ENCODE peak calls at places on chromosomes 4 and X, in four cellular contexts. T is fibroblast of lung, N is glutamatergic neuron, P is pancreas. H is an unnamed sample.
A peak's percentile ranks its signal among the peaks of the same experiment; 100 is the strongest.

GRCh38 chr4:65437102-65437501 is 233.2 kb downstream of the EPHA5 start:
- DNase-seq in N (no peak), P (no peak), T (peak; percentile 15), H (no peak)

GRCh38 chrX:130049821-130050220 is 60.5 kb downstream of the ELF4 start:
- DNase-seq in P (no peak), T (no peak), N (no peak), H (no peak)

GRCh38 chr4:82599336-82599735 is 37.5 kb upstream of the TMEM150C start:
- DNase-seq in N (no peak), T (no peak), P (no peak), H (no peak)

GRCh38 chr4:166144607-166145006 is 271.6 kb downstream of the TLL1 start:
- DNase-seq in T (peak; percentile 9), P (no peak), N (no peak), H (peak; percentile 6)

GRCh38 chr4:1459664-1460511 is 53.6 kb upstream of the NKX1-1 start:
- DNase-seq in N (peak; percentile 19), P (no peak), T (no peak), H (no peak)

GRCh38 chrX:74788545-74789086 is 136.6 kb downstream of the NEXMIF start:
- DNase-seq in N (no peak), P (no peak), T (no peak), H (no peak)

GRCh38 chr4:128305942-128306341 is 18.3 kb upstream of the PGRMC2 start:
- DNase-seq in T (no peak), P (no peak), N (no peak), H (no peak)

GRCh38 chr4:24988776-24989175 is 42.0 kb downstream of the LGI2 start:
- DNase-seq in N (no peak), P (no peak), T (peak; percentile 32), H (peak; percentile 66)

GRCh38 chrX:43970528-43970927 is 2.7 kb downstream of the NDP start:
- DNase-seq in N (no peak), T (peak; percentile 54), P (no peak), H (peak; percentile 23)

GRCh38 chr4:173626277-173626676 is 96.2 kb upstream of the HAND2 start:
- DNase-seq in N (no peak), T (no peak), P (no peak), H (no peak)

GRCh38 chrX:150060406-150060805 is 122.1 kb upstream of the EOLA2 start:
- DNase-seq in N (no peak), P (no peak), T (peak; percentile 72), H (peak; percentile 64)

GRCh38 chrX:44705817-44706551 is 137.8 kb upstream of the DUSP21 start:
- DNase-seq in N (no peak), T (peak; percentile 7), P (no peak), H (peak; percentile 0)

GRCh38 chr4:6177587-6178197 is 22.7 kb downstream of the JAKMIP1 start:
- DNase-seq in P (no peak), T (no peak), N (no peak), H (no peak)

GRCh38 chrX:30971761-30972603 is 82.9 kb upstream of the TAB3 start:
- DNase-seq in N (no peak), P (peak; percentile 20), T (peak; percentile 29), H (peak; percentile 18)

GRCh38 chr4:170423137-170423536 is 333.4 kb upstream of the AADAT start:
- DNase-seq in P (no peak), N (no peak), T (peak; percentile 70), H (no peak)

GRCh38 chrX:275967-276587 is 5.1 kb upstream of the PLCXD1 start:
- DNase-seq in N (peak; percentile 59), P (peak; percentile 88), T (peak; percentile 40), H (peak; percentile 66)

GRCh38 chr4:129153700-129154099 is 57.7 kb downstream of the C4orf33 start:
- DNase-seq in T (no peak), N (no peak), P (no peak), H (no peak)

GRCh38 chrX:154476821-154477220 is 2.3 kb downstream of the LAGE3 start:
- DNase-seq in P (no peak), T (no peak), N (no peak), H (no peak)

GRCh38 chr4:88743696-88744095 is 46.1 kb upstream of the NAP1L5 start:
- DNase-seq in N (no peak), T (peak; percentile 95), P (no peak), H (peak; percentile 91)

GRCh38 chrX:13815664-13816063 is 1.2 kb downstream of the GPM6B start:
- DNase-seq in P (no peak), T (no peak), N (no peak), H (no peak)

GRCh38 chrX:67893931-67894330 is 350.1 kb downstream of the AR start:
- DNase-seq in N (no peak), T (peak; percentile 6), P (no peak), H (no peak)

GRCh38 chr4:177079327-177079726 is 230.3 kb upstream of the NEIL3 start:
- DNase-seq in P (no peak), N (no peak), T (no peak), H (peak; percentile 3)

GRCh38 chr4:4259484-4260100 is 11.6 kb upstream of the TMEM128 start:
- DNase-seq in T (no peak), N (no peak), P (no peak), H (no peak)

GRCh38 chr4:27149541-27150212 is 289.0 kb downstream of the STIM2 start:
- DNase-seq in N (no peak), P (no peak), T (peak; percentile 80), H (peak; percentile 49)

GRCh38 chrX:106927700-106928099 is 7.5 kb downstream of the CLDN2 start:
- DNase-seq in P (peak; percentile 84), N (no peak), T (no peak), H (no peak)

GRCh38 chr4:13905543-13905942 is 278.0 kb upstream of the BOD1L1 start:
- DNase-seq in P (no peak), T (peak; percentile 88), N (no peak), H (peak; percentile 57)

GRCh38 chr4:101400096-101400495 is 52.8 kb upstream of the PPP3CA start:
- DNase-seq in P (no peak), T (peak; percentile 94), N (no peak), H (no peak)

GRCh38 chr4:97828646-97829045 is 314.6 kb downstream of the STPG2 start:
- DNase-seq in T (no peak), N (no peak), P (no peak), H (no peak)

GRCh38 chrX:119684916-119685224 is 8.1 kb downstream of the SEPTIN6 start:
- DNase-seq in P (no peak), N (no peak), T (no peak), H (no peak)

GRCh38 chr4:38488891-38489861 is 174.8 kb upstream of the KLF3 start:
- DNase-seq in N (peak; percentile 13), P (no peak), T (peak; percentile 25), H (no peak)

GRCh38 chr4:138290803-138291202 is 48.7 kb upstream of the SLC7A11 start:
- DNase-seq in P (no peak), N (no peak), T (no peak), H (no peak)

GRCh38 chr4:600166-600565 is 24.1 kb upstream of the TMEM271 start:
- DNase-seq in P (no peak), T (no peak), N (no peak), H (no peak)

GRCh38 chrX:132107291-132107690 is 20.5 kb downstream of the FRMD7 start:
- DNase-seq in P (no peak), N (no peak), T (no peak), H (no peak)

GRCh38 chr4:184851200-184851541 is 25.4 kb upstream of the ACSL1 start:
- DNase-seq in T (no peak), P (no peak), N (no peak), H (no peak)

GRCh38 chrX:49884290-49884862 is 5.1 kb downstream of the USP27X start:
- DNase-seq in P (peak; percentile 64), N (peak; percentile 73), T (peak; percentile 16), H (peak; percentile 50)

GRCh38 chrX:36344301-36344700 is 424.8 kb downstream of the CFAP47 start:
- DNase-seq in P (no peak), N (no peak), T (no peak), H (no peak)

GRCh38 chrX:12344954-12345353 is 206.7 kb downstream of the FRMPD4 start:
- DNase-seq in P (no peak), N (no peak), T (no peak), H (no peak)

GRCh38 chrX:12352922-12353321 is 214.6 kb downstream of the FRMPD4 start:
- DNase-seq in T (no peak), P (no peak), N (no peak), H (no peak)

GRCh38 chrX:12349201-12349600 is 210.9 kb downstream of the FRMPD4 start:
- DNase-seq in P (no peak), N (no peak), T (no peak), H (no peak)
- TF ChIP-seq CTCF in P (no peak), N (no peak), T (no peak), H (no peak)

DNA sequence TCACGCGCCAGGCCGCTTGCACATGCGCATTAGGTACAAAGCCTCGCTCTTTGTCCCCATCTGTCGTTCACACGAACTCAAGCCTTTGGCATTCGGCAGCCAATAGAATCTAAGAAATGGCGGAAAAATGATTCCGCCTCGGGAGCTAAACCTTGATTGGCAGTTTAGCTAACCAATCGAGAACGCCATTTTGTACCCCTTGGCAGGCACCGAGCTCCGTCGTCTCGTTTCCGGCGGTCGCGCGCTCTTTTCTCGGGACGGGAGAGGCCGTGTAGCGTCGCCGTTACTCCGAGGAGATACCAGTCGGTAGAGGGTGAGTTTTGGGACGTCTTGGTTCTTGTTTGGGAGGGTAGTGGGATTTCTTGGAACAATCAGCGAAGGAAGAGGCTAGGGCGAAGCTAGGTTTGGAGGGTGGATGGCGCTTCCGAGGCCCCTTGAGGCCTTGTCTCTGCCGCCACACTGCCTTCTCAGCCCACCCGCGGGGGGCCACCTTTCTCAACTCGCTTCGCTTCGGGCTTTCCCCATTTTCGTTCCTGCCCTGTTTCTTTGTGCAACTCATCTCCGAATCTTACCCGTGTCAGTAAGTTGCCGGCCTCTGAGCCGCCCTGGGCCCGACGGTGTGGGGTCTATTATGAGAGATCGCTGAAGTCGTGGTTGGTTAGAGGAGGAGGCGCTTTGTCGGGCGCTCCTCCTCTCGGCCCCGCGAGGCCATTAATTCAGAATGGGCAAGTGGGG is at the start of gene NONO:
- DNase-seq in N (peak; percentile 75), T (peak; percentile 99), P (peak; percentile 78), H (peak; percentile 99)
- TF ChIP-seq CTCF in N (no peak), T (no peak), P (no peak), H (no peak)

GRCh38 chr4:57854748-57855147 is 744.6 kb upstream of the IGFBP7 start:
- DNase-seq in N (no peak), P (no peak), T (no peak), H (no peak)
- TF ChIP-seq CTCF in N (no peak), P (no peak), T (no peak), H (no peak)

GRCh38 chr4:54428940-54429339 is 199.8 kb downstream of the PDGFRA start:
- DNase-seq in P (no peak), T (no peak), N (no peak), H (no peak)

GRCh38 chr4:54427826-54428225 is 198.7 kb downstream of the PDGFRA start:
- DNase-seq in P (no peak), T (no peak), N (no peak), H (no peak)

DNA sequence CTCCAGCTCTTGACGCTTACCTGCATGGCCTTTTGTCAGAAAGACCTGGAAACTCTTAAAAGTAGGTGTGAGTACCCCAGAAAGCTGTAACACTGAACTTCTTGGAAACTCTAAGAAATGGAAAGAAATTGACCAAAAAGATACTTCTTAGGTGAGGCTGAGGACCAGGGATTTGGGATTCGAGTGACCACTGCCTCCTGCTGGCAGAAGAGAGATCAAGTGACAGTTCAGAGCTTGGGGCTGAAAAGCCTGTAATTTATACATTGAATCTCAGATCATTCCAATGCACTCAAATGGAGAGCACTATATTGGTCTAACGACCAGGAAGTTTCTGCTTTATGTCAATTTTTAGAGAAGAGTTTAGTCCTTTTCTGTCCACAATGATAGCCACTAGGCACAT is 204.6 kb downstream of the PDGFRA start:
- DNase-seq in T (no peak), P (no peak), N (no peak), H (peak; percentile 3)
- TF ChIP-seq CTCF in T (peak; percentile 49), P (no peak), N (peak; percentile 32), H (peak; percentile 82)

GRCh38 chr4:16516796-16517413 is 290.6 kb upstream of the TAPT1 start:
- DNase-seq in T (peak; percentile 78), P (no peak), N (peak; percentile 23), H (peak; percentile 80)
- TF ChIP-seq CTCF in T (peak; percentile 32), P (no peak), N (no peak), H (peak; percentile 76)

H was measured in HFFc6.